ENCODE peak calls at places on chromosomes 5 and 9, in four cellular contexts. K is MM.1S, R is adrenal gland, U is brain microvascular endothelial cell. A is an unnamed sample.

GRCh38 chr9:88658311-88658822 is 123.4 kb downstream of the NXNL2 start:
- DNase-seq in R (peak; percentile 93), K (no peak), U (peak; percentile 48), A (no peak)

GRCh38 chr9:97889941-97890557 is 32.3 kb downstream of the TRMO start:
- DNase-seq in K (peak; percentile 42), R (no peak), U (no peak), A (peak; percentile 67)

GRCh38 chr5:67831081-67831480 is 384.5 kb upstream of the PIK3R1 start:
- DNase-seq in U (no peak), K (no peak), R (no peak), A (no peak)

GRCh38 chr5:115424446-115424845 is 120.1 kb downstream of the FEM1C start:
- DNase-seq in K (no peak), U (no peak), R (no peak), A (no peak)

GRCh38 chr9:108786756-108787663 is 68.8 kb downstream of the ACTL7B start:
- DNase-seq in U (peak; percentile 25), K (no peak), R (no peak), A (no peak)

GRCh38 chr5:172705576-172706084 is 64.6 kb downstream of the NEURL1B start:
- DNase-seq in R (no peak), K (no peak), U (no peak), A (no peak)

GRCh38 chr5:31149072-31149471 is 44.4 kb upstream of the CDH6 start:
- DNase-seq in U (no peak), K (no peak), R (no peak), A (no peak)

GRCh38 chr5:97979740-97980139 is 793.7 kb upstream of the RGMB start:
- DNase-seq in U (peak; percentile 7), K (no peak), R (no peak), A (no peak)

GRCh38 chr9:12765399-12765798 is 9.4 kb upstream of the LURAP1L start:
- DNase-seq in U (no peak), K (no peak), R (no peak), A (no peak)

DNA sequence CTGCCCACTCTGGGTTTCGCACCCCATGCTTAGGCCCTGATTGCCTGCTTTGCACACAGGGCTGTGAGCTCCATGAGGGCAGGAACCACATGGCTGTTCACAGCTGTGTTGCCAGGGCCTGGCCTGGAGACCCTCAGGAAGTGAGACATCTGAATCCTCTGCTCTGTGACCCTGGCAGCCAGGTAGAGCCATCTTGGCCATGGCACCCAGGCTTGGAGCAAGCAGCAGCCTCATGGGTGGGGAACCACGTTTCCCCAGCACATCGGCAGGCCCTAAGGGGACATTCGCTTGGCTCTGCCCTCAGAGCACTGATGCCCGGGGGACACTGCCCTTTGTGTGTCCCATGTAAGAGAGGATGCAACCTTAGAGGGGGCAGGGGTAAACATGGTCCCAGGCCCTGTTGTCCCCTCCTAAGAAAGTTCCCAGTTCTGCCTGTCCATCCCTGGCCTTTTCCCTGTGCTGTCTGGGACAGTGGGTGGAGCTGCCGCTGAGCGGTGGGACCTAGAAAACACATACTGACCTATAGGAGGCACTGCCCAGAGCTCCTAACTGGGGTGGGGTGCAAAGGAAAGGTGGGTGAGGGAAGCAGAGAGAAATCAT is 144.1 kb upstream of the IER5L start:
- DNase-seq in R (no peak), U (no peak), K (no peak), A (no peak)
- TF ChIP-seq CTCF in R (no peak), U (peak; percentile 3), K (no peak), A (no peak)

GRCh38 chr5:151424892-151425523 is 22.4 kb upstream of the SLC36A1 start:
- DNase-seq in R (no peak), U (no peak), K (no peak), A (no peak)
- TF ChIP-seq CTCF in R (no peak), U (no peak), K (no peak), A (no peak)

DNA sequence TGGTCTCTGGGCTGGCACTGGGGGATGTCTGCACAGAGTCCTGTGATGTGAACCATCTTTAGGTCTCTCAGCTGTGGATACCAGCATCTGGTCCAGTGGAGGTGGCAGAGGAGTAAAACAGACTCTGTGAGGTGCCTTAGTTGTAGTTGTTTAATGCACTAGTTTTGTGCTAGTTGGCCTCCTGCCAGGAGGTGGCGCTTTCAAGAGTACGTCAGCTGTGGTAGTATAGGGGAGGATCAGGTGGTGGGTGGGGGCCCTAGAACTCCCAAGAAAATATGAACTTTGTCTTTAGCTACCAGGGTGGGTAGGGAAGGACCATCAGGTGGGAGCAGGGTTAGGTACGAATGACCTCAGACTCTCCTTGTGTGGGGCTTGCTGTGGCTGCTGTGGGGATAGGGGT is 197.1 kb downstream of the TMC1 start:
- DNase-seq in K (no peak), R (no peak), U (no peak), A (no peak)
- TF ChIP-seq CTCF in K (peak; percentile 18), R (no peak), U (no peak), A (peak; percentile 6)

GRCh38 chr9:82504620-82505019 is 516.0 kb downstream of the SPATA31D1 start:
- DNase-seq in K (no peak), R (no peak), U (no peak), A (no peak)
- TF ChIP-seq CTCF in K (no peak), R (no peak), U (peak; percentile 23), A (no peak)

DNA sequence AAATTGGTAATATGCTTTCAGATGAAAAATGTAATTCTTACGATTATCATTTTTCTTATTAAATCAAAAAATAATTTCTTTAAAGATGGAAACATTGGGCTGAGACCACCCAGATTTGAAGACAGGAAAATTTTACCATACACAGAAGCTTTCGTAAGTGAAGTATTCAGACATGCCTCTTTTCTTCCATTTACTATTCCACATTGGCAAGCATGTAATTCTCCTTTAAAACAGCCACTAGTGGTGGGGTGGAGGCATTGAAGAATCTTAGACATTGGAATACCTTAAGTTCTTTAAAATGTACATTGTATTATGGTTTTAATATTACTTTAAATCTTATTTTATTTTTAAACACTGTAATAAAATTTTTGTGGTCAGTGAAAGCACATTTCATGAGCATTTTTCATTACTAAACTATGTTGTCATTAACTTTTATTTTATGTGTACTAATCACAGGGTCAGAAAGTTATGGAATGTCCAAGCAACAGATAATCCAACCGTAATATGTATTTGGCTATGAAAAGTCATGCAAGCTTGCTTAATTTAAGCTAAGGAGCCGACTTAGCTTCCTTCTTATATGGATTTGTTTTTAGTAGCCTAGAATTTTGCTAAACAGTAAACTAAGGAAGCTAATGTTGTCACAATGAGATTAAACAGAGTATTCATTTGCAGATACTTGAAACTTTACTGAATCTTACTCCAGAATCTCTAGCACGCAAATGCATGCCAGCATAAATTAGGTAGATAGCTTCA is 97.4 kb upstream of the ALDH1A1 start:
- DNase-seq in K (no peak), R (no peak), U (no peak), A (no peak)
- TF ChIP-seq CTCF in K (no peak), R (no peak), U (peak; percentile 39), A (no peak)

GRCh38 chr9:131982102-131982501 is 97.6 kb downstream of the MED27 start:
- DNase-seq in R (no peak), K (no peak), U (no peak), A (no peak)
- TF ChIP-seq CTCF in R (no peak), K (no peak), U (no peak), A (no peak)

GRCh38 chr9:100700689-100701318 is 122.9 kb downstream of the CAVIN4 start:
- DNase-seq in U (no peak), K (peak; percentile 31), R (peak; percentile 45), A (peak; percentile 15)
- TF ChIP-seq CTCF in U (peak; percentile 45), K (peak; percentile 63), R (peak; percentile 40), A (peak; percentile 24)

DNA sequence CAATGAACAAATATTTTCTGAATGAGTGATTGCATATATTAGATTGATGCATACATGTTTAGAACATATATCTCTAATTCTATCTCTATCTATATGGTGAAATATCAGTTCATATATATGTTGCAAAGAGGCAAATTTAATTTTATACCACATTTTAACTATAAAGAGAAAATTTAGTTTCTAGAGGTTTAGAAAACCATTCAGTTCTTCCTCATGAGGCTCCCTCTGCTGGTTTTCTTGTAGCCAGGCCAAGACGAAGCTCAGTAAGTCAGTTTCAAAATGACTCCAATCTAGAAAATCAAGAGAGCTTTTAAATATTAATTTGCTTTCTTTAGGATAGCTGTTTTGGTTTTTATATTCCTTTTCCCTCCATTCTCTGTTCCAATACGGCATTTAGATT is 312.1 kb downstream of the TMEM232 start:
- DNase-seq in K (peak; percentile 36), R (no peak), U (peak; percentile 11), A (peak; percentile 9)
- TF ChIP-seq CTCF in K (peak; percentile 46), R (peak; percentile 35), U (peak; percentile 69), A (peak; percentile 17)